ENCODE peak calls at places on chromosome 1, in four cellular contexts. S is AG08395; W is activated CD4-positive, alpha-beta T cell treated with anti-CD3 and anti-CD28 coated beads, Interleukin-2, amount 50 U/mL, for 1 hour; A is GM23338. H is an unnamed sample.

GRCh38 chr1:5564578-5565257 is 427.5 kb downstream of the NPHP4 start:
- DNase-seq in S (no peak), W (no peak), A (no peak), H (no peak)

GRCh38 chr1:42419449-42419848 is 36.4 kb downstream of the ZMYND12 start:
- DNase-seq in S (no peak), W (no peak), A (no peak), H (no peak)

GRCh38 chr1:116377564-116378529 is 4.8 kb downstream of the ATP1A1 start:
- DNase-seq in S (peak; percentile 80), W (peak; percentile 22), A (no peak), H (no peak)

GRCh38 chr1:5729636-5730145 is 262.5 kb downstream of the NPHP4 start:
- DNase-seq in S (no peak), W (no peak), A (no peak), H (no peak)

GRCh38 chr1:240295811-240296210 is 204.1 kb downstream of the FMN2 start:
- DNase-seq in S (no peak), W (no peak), A (no peak), H (no peak)

GRCh38 chr1:236086537-236086936 is 21.6 kb upstream of the NID1 start:
- DNase-seq in S (no peak), W (no peak), A (no peak), H (no peak)

GRCh38 chr1:154433161-154433681 is 28.1 kb downstream of the IL6R start:
- DNase-seq in S (no peak), W (peak; percentile 34), A (no peak), H (no peak)

GRCh38 chr1:205810448-205811157 is 2.4 kb downstream of the SLC41A1 start:
- DNase-seq in S (no peak), W (no peak), A (peak; percentile 65), H (no peak)

GRCh38 chr1:2455757-2456156 is 20.3 kb upstream of the PLCH2 start:
- DNase-seq in S (no peak), W (no peak), A (no peak), H (no peak)

GRCh38 chr1:58901008-58901407 is 117.2 kb upstream of the JUN start:
- DNase-seq in S (no peak), W (no peak), A (no peak), H (no peak)

GRCh38 chr1:9203623-9204022 is 31.0 kb upstream of the H6PD start:
- DNase-seq in S (no peak), W (no peak), A (no peak), H (no peak)

GRCh38 chr1:113899101-113899500 is 5.5 kb downstream of the AP4B1 start:
- DNase-seq in S (peak; percentile 32), W (no peak), A (no peak), H (no peak)

GRCh38 chr1:115211071-115211745 is 121.9 kb upstream of the TSPAN2 start:
- DNase-seq in S (no peak), W (no peak), A (no peak), H (no peak)

GRCh38 chr1:75992312-75992711 is 60.1 kb upstream of the ASB17 start:
- DNase-seq in S (no peak), W (no peak), A (peak; percentile 10), H (no peak)

GRCh38 chr1:83033682-83034081 is 965.2 kb downstream of the TTLL7 start:
- DNase-seq in S (peak; percentile 30), W (no peak), A (no peak), H (no peak)

GRCh38 chr1:94947453-94947852 is 20.5 kb upstream of the CNN3 start:
- DNase-seq in S (peak; percentile 87), W (no peak), A (no peak), H (no peak)

GRCh38 chr1:230268371-230269170 is 157.6 kb downstream of the PGBD5 start:
- DNase-seq in S (peak; percentile 90), W (no peak), A (peak; percentile 85), H (no peak)

GRCh38 chr1:48611841-48612240 is 139.8 kb upstream of the SPATA6 start:
- DNase-seq in S (no peak), W (no peak), A (no peak), H (no peak)

GRCh38 chr1:106846656-106847055 is 209.8 kb upstream of the PRMT6 start:
- DNase-seq in S (no peak), W (no peak), A (no peak), H (no peak)

H was measured in NCI-H1930.